ENCODE peak calls at places on chromosome 18, in ten cellular contexts. I is uterus; R is DND-41; C is CD8-positive, alpha-beta T cell; A is neuronal stem cell; N is H7; Z is lower lobe of right lung; M is astrocyte; D is foreskin keratinocyte; H is tibial artery. J is an unnamed sample.

GRCh38 chr18:62151068-62151771 is 35.6 kb downstream of the PIGN start:
- DNase-seq in I (no peak), R (no peak), C (no peak), A (no peak), N (no peak), Z (no peak), M (no peak), D (no peak), H (no peak), J (no peak)

GRCh38 chr18:26556573-26556972 is 8.2 kb upstream of the KCTD1 start:
- DNase-seq in I (no peak), R (no peak), C (no peak), A (no peak), N (no peak), Z (no peak), M (no peak), D (no peak), H (no peak), J (no peak)

GRCh38 chr18:79903071-79903635 is 48.3 kb downstream of the SLC66A2 start:
- DNase-seq in I (peak; percentile 10), R (no peak), C (no peak), A (no peak), N (peak; percentile 45), Z (no peak), M (no peak), D (no peak), H (peak; percentile 64), J (no peak)

GRCh38 chr18:37393221-37393828 is 172.3 kb downstream of the CELF4 start:
- DNase-seq in I (no peak), R (no peak), C (no peak), A (no peak), N (peak; percentile 73), Z (no peak), M (no peak), D (no peak), H (no peak), J (no peak)

GRCh38 chr18:75200071-75200470 is 8.9 kb downstream of the PTGR3 start:
- DNase-seq in I (no peak), R (no peak), C (no peak), A (no peak), N (no peak), Z (no peak), M (no peak), D (no peak), H (no peak), J (no peak)

GRCh38 chr18:12837747-12838146 is 46.3 kb downstream of the PTPN2 start:
- DNase-seq in I (no peak), R (no peak), C (no peak), A (no peak), N (no peak), Z (no peak), M (peak; percentile 24), D (no peak), H (no peak), J (no peak)

GRCh38 chr18:48690494-48690893 is 151.7 kb downstream of the CTIF start:
- DNase-seq in I (no peak), R (no peak), C (no peak), A (no peak), N (no peak), Z (no peak), M (no peak), D (no peak), H (no peak), J (peak; percentile 65)

GRCh38 chr18:58584219-58585127 is 44.4 kb downstream of the ALPK2 start:
- DNase-seq in I (no peak), R (no peak), C (no peak), A (peak; percentile 58), N (peak; percentile 50), Z (no peak), M (peak; percentile 86), D (no peak), H (no peak), J (no peak)

GRCh38 chr18:65206551-65207260 is 544.1 kb upstream of the CDH7 start:
- DNase-seq in I (no peak), R (no peak), C (no peak), A (no peak), N (peak; percentile 25), Z (peak; percentile 36), M (no peak), D (no peak), H (no peak), J (peak; percentile 62)

GRCh38 chr18:25517881-25518715 is 166.1 kb upstream of the ZNF521 start:
- DNase-seq in I (no peak), R (no peak), C (no peak), A (no peak), N (no peak), Z (no peak), M (no peak), D (no peak), H (no peak), J (no peak)

GRCh38 chr18:36942264-36942663 is 113.3 kb downstream of the KIAA1328 start:
- DNase-seq in I (no peak), R (peak; percentile 29), C (no peak), A (peak; percentile 20), N (peak; percentile 41), Z (no peak), M (peak; percentile 16), D (peak; percentile 13), H (no peak), J (no peak)

GRCh38 chr18:22753130-22753831 is 179.8 kb upstream of the RBBP8 start:
- DNase-seq in I (no peak), R (no peak), C (no peak), A (no peak), N (no peak), Z (no peak), M (no peak), D (no peak), H (no peak), J (no peak)

GRCh38 chr18:23141022-23141999 is 6.0 kb downstream of the CABLES1 start:
- DNase-seq in I (peak; percentile 42), R (no peak), C (no peak), A (no peak), N (no peak), Z (no peak), M (no peak), D (no peak), H (no peak), J (no peak)

GRCh38 chr18:59623456-59624383 is 73.5 kb downstream of the CCBE1 start:
- DNase-seq in I (peak; percentile 36), R (no peak), C (no peak), A (no peak), N (no peak), Z (no peak), M (peak; percentile 83), D (no peak), H (no peak), J (no peak)

GRCh38 chr18:11565716-11566115 is 43.7 kb upstream of the SLC35G4 start:
- DNase-seq in I (no peak), R (no peak), C (no peak), A (no peak), N (no peak), Z (no peak), M (no peak), D (no peak), H (no peak), J (no peak)

DNA sequence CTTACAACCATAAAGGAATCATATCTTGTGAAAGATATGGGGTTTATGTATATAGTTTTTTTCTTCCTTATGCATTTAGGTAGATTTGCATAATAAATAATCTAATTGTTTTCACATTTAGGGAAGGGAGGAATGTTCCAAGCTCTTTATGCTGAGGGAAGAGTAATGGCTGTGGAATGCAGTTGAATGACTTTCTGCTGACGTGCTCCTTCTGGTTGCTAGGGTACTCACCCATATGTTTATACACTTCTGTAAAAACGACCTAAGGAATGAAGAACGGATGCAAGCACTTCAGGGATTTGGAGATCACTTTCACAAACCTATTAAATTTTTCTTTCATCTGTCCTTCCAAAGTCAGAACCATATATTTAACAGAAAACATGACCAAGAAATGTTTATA is 29.2 kb upstream of the PPP4R1 start:
- DNase-seq in I (no peak), R (no peak), C (no peak), A (peak; percentile 67), N (peak; percentile 61), Z (no peak), M (peak; percentile 98), D (peak; percentile 94), H (no peak), J (no peak)
- H3K27me3 ChIP-seq in I (no peaks in the 10 kb centered on the region), R (no peaks in the 10 kb centered on the region), C (no peaks in the 10 kb centered on the region), A (no peaks in the 10 kb centered on the region), N (no peaks in the 10 kb centered on the region), Z (no peaks in the 10 kb centered on the region), M (no peaks in the 10 kb centered on the region), D (no peaks in the 10 kb centered on the region), H (no peaks in the 10 kb centered on the region), J (no peaks in the 10 kb centered on the region)

DNA sequence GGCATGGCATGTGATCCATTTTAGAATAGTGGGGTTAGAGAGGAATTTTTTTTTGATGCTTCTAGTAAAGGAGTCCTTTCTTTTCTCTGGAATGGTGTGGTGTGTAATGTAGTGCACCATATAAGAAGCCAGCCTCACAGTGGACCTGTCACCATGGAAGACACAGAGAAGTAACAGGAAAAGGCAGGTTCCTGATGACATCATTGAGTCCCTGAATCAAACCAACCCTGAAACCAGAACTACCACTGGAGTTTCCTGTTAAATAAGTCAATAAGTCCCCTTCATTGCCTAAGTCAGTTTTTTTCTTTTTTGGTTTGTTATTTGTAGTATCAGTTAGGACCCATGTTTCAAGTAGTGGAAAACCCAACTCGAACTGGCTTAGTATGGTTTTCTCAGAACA is 11.9 kb downstream of the ADCYAP1 start:
- DNase-seq in I (no peak), R (no peak), C (no peak), A (no peak), N (no peak), Z (no peak), M (no peak), D (no peak), H (no peak), J (no peak)
- H3K27me3 ChIP-seq in I (no peaks in the 10 kb centered on the region), R (no peaks in the 10 kb centered on the region), C (peaks cover 3% of the 10 kb centered on the region), A (no peaks in the 10 kb centered on the region), N (peaks cover 12% of the 10 kb centered on the region), Z (peaks cover 14% of the 10 kb centered on the region), M (peaks cover 21% of the 10 kb centered on the region), D (peaks cover 17% of the 10 kb centered on the region), H (peaks cover 7% of the 10 kb centered on the region), J (peaks cover 3% of the 10 kb centered on the region)

DNA sequence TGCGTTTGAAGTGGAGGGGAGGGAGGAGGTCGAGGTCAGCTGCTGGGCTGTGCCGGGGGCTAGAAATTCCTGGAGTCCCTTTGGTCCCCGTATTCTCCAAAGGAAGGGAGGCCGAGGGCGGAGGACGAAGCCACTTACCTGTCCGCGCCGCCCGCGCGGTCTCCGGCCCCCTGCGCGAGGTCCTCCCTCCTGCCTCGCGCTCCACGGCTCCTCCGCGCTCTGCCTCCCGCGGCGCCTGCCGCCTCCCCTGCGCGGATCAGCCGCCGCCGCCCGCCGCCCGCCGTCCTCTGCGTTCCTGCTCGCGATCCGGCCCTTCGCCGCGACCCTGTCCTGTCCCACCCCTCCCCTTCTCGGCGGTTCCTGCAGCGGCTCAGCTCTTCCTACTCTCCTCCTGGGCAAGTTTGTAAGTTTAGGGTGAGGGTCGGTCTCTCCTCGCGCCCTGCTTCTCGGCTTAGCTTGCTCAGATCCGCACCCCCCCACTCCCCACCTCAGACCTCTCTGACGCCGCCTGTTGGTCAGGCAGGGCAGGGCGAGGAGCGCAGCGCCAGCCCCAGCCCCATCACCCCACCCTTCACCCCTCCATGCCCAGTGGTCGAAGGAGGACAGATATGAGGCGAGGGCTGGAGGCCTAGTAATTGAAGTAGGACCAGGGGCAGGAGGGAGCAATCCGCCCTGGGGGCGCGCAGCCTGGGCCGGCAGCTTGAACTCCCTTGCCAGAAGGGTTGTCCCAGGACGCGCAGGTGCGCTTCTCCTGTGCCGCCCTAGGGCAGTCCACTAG is 9.7 kb upstream of the SKOR2 start:
- DNase-seq in I (no peak), R (no peak), C (no peak), A (no peak), N (peak; percentile 91), Z (no peak), M (no peak), D (no peak), H (no peak), J (no peak)
- H3K27me3 ChIP-seq in I (no peaks in the 10 kb centered on the region), R (no peaks in the 10 kb centered on the region), C (peaks cover 9% of the 10 kb centered on the region), A (peaks cover 83% of the 10 kb centered on the region), N (peaks cover 97% of the 10 kb centered on the region), Z (peaks cover 98% of the 10 kb centered on the region), M (peaks cover 61% of the 10 kb centered on the region), D (peaks cover 93% of the 10 kb centered on the region), H (peaks cover 80% of the 10 kb centered on the region), J (peaks cover 4% of the 10 kb centered on the region)

GRCh38 chr18:3830604-3831003 is 380.6 kb downstream of the TGIF1 start:
- DNase-seq in I (no peak), R (no peak), C (no peak), A (no peak), N (no peak), Z (no peak), M (peak; percentile 26), D (no peak), H (no peak), J (no peak)
- H3K27me3 ChIP-seq in I (no peaks in the 10 kb centered on the region), R (no peaks in the 10 kb centered on the region), C (no peaks in the 10 kb centered on the region), A (no peaks in the 10 kb centered on the region), N (no peaks in the 10 kb centered on the region), Z (no peaks in the 10 kb centered on the region), M (no peaks in the 10 kb centered on the region), D (no peaks in the 10 kb centered on the region), H (no peaks in the 10 kb centered on the region), J (no peaks in the 10 kb centered on the region)